ENCODE peak calls at places on chromosomes 11 and 22, in four cellular contexts. K is A549, E is IMR-90, B is K562. H is an unnamed sample.
A peak's percentile ranks its signal among the peaks of the same experiment; 100 is the strongest.

GRCh38 chr11:65433657-65434056 is 11.1 kb downstream of the NEAT1 start:
- DNase-seq in K (no peak), E (peak; percentile 16), B (no peak), H (no peak)

GRCh38 chr11:73152861-73153483 is 10.9 kb upstream of the FCHSD2 start:
- DNase-seq in K (no peak), E (no peak), B (no peak), H (no peak)

GRCh38 chr22:26903030-26903856 is 245.9 kb downstream of the MIAT start:
- DNase-seq in K (no peak), E (no peak), B (no peak), H (no peak)

GRCh38 chr11:71449596-71449995 is 1.4 kb upstream of the DHCR7 start:
- DNase-seq in K (no peak), E (no peak), B (peak; percentile 56), H (no peak)

GRCh38 chr11:122556605-122557004 is 98.9 kb upstream of the UBASH3B start:
- DNase-seq in K (no peak), E (no peak), B (no peak), H (no peak)

GRCh38 chr11:70532728-70533127 is 134.4 kb downstream of the CTTN start:
- DNase-seq in K (no peak), E (peak; percentile 28), B (no peak), H (no peak)

GRCh38 chr11:131748146-131749050 is 378.0 kb downstream of the NTM start:
- DNase-seq in K (peak; percentile 13), E (peak; percentile 79), B (peak; percentile 46), H (no peak)

GRCh38 chr11:1126935-1127663 is 30.7 kb upstream of the MUC5AC start:
- DNase-seq in K (no peak), E (no peak), B (no peak), H (no peak)

GRCh38 chr22:41920271-41920976 is 5.5 kb upstream of the SHISA8 start:
- DNase-seq in K (no peak), E (no peak), B (no peak), H (no peak)

GRCh38 chr11:118918128-118918685 is 7.5 kb downstream of the BCL9L start:
- DNase-seq in K (no peak), E (peak; percentile 91), B (peak; percentile 85), H (no peak)

GRCh38 chr22:32502346-32502745 is 27.7 kb downstream of the FBXO7 start:
- DNase-seq in K (no peak), E (no peak), B (no peak), H (no peak)

GRCh38 chr11:126190792-126191191 is 20.7 kb downstream of the RPUSD4 start:
- DNase-seq in K (no peak), E (no peak), B (no peak), H (no peak)

GRCh38 chr11:69075421-69076128 is 26.8 kb downstream of the TPCN2 start:
- DNase-seq in K (no peak), E (peak; percentile 99), B (peak; percentile 61), H (no peak)

GRCh38 chr22:31748490-31748889 is 1.4 kb downstream of the PRR14L start:
- DNase-seq in K (no peak), E (no peak), B (no peak), H (no peak)

GRCh38 chr11:47992959-47993820 is 12.8 kb downstream of the PTPRJ start:
- DNase-seq in K (peak; percentile 72), E (peak; percentile 89), B (peak; percentile 90), H (no peak)

GRCh38 chr11:46658259-46658658 is 40.9 kb downstream of the ATG13 start:
- DNase-seq in K (no peak), E (peak; percentile 81), B (no peak), H (no peak)

GRCh38 chr22:37601540-37602442 is 6.8 kb upstream of the GGA1 start:
- DNase-seq in K (no peak), E (peak; percentile 33), B (peak; percentile 81), H (peak; percentile 66)

DNA sequence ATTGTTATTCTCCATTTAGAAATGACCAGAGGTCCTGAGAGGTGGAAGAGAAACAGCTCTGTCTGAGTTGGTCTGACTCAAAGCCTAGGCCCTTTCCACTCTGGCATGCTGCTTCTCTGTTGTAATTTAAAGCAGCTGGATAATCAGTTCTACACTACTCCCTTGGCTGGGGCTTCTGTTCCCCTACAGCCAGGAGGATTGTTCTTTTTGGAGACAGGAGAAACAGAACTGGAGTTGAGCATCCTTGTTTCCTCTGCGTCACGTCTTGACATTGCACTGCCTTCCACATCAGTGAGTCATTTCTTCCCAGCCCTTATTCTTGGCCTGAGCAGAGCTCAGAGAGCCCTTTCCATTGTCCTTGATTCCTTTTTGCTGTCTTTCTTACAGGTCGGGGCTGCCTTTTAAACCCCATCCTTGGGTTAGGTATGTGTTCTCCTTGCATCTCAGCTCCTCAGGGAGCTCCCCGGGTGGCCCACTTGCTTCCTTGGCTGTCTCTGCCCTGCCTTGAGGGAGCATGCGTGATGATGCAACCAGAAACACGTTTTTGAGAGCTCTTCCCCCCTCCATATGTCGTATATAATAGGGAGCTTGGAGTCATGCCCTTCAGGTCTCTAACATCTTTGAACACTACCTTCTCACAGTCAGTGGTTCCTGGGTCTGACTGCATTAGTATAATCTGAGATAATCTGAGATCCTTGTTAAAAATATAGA is 35.7 kb downstream of the CYB5R2 start:
- DNase-seq in K (no peak), E (peak; percentile 65), B (no peak), H (no peak)
- TF ChIP-seq USF2 in K (no peak), E (no peak), B (no peak), H (no peak)

GRCh38 chr11:10317776-10318526 is 13.1 kb downstream of the ADM start:
- DNase-seq in K (no peak), E (no peak), B (no peak), H (no peak)
- TF ChIP-seq USF2 in K (no peak), E (no peak), B (no peak), H (no peak)

GRCh38 chr11:11463397-11463796 is 110.3 kb upstream of the CSNK2A3 start:
- DNase-seq in K (no peak), E (no peak), B (no peak), H (no peak)

GRCh38 chr11:11468919-11469318 is 115.9 kb upstream of the CSNK2A3 start:
- DNase-seq in K (no peak), E (peak; percentile 62), B (no peak), H (no peak)

GRCh38 chr11:11464555-11464954 is 111.5 kb upstream of the CSNK2A3 start:
- DNase-seq in K (no peak), E (peak; percentile 34), B (no peak), H (no peak)

GRCh38 chr11:11467278-11467677 is 114.2 kb upstream of the CSNK2A3 start:
- DNase-seq in K (no peak), E (no peak), B (no peak), H (no peak)

DNA sequence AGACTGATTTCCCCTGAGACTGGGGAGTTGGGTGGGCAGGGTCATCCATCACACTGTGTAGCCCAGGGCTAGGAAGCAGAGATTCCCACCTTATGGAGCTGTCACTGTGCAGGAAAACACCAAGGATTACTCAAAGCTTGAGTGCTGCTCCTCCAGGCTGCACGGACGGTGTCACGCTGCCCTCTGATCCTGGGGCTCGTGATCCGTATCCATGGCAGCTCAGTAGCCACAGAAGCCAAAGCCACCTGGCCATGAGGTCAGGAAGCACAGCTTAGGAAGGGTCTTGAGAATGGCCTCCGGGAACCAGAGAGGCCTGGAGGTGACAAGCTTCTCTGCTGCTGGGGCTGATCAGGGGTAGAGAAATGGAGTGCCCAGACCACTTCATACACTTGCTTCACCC is 112.2 kb upstream of the CSNK2A3 start:
- DNase-seq in K (no peak), E (no peak), B (no peak), H (no peak)
- TF ChIP-seq USF2 in K (no peak), E (no peak), B (no peak), H (no peak)

GRCh38 chr22:30078320-30079311 is 1.6 kb upstream of the HORMAD2 start:
- DNase-seq in K (no peak), E (no peak), B (no peak), H (no peak)
- TF ChIP-seq USF2 in K (no peak), E (no peak), B (no peak), H (no peak)

GRCh38 chr11:14414470-14415461 is 55.8 kb upstream of the RRAS2 start:
- DNase-seq in K (no peak), E (peak; percentile 55), B (peak; percentile 71), H (no peak)

GRCh38 chr11:14411818-14412217 is 52.8 kb upstream of the RRAS2 start:
- DNase-seq in K (no peak), E (peak; percentile 89), B (no peak), H (no peak)

GRCh38 chr11:14413307-14414072 is 54.5 kb upstream of the RRAS2 start:
- DNase-seq in K (no peak), E (peak; percentile 58), B (peak; percentile 64), H (peak; percentile 70)

GRCh38 chr11:14408612-14409011 is 49.6 kb upstream of the RRAS2 start:
- DNase-seq in K (no peak), E (no peak), B (no peak), H (no peak)

GRCh38 chr11:14409891-14410290 is 50.9 kb upstream of the RRAS2 start:
- DNase-seq in K (no peak), E (no peak), B (no peak), H (no peak)
- TF ChIP-seq USF2 in K (no peak), E (no peak), B (no peak), H (no peak)

DNA sequence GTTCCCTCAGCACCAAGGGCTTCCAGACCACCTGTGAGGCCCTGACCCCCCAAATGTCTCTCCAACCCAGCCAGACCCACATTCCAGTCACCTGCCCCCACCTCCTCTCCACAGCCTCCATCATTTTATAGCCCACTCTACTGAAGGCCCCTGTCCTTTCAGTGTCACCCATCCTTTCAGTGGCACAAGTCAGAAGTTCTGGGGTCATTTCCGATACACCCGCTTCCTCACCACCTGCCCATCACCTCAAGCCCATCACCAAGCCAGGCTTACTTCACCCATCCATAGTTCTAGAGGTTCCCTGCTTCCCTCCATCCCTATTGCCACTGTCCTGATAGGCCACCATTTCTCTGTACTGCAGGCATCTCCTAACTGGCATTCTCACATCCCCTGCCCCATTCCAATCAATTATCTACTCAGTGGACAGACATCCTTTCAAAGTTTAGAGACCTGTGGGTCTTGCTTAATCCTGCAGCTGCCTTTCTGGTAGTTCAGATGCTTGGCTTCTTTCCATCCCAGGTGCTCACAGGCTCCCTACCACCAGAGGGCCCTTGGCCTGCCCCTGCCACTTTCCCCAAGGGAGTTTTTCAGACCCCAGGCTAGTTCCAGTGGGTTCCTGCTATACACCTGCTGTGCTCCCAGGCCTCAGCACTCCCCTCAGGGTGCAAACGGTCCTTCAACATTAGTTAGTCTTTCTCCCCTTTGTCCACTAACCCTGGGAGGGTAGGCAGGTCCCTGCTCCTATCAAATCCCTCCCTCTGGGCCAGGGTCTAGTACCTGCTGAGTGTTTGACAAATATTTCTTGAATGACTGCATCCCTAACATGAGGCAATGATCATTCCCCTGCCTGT is 7.6 kb downstream of the KCNQ1OT1 start:
- DNase-seq in K (no peak), E (no peak), B (no peak), H (no peak)
- TF ChIP-seq USF2 in K (no peak), E (no peak), B (no peak), H (no peak)

GRCh38 chr11:113555071-113555739 is 80.0 kb upstream of the DRD2 start:
- DNase-seq in K (no peak), E (no peak), B (peak; percentile 78), H (no peak)

GRCh38 chr11:113554531-113554930 is 79.3 kb upstream of the DRD2 start:
- DNase-seq in K (no peak), E (no peak), B (peak; percentile 28), H (no peak)

GRCh38 chr11:113553905-113554304 is 78.7 kb upstream of the DRD2 start:
- DNase-seq in K (no peak), E (no peak), B (peak; percentile 55), H (no peak)

GRCh38 chr11:113557926-113558325 is 82.7 kb upstream of the DRD2 start:
- DNase-seq in K (no peak), E (no peak), B (no peak), H (no peak)

GRCh38 chr11:113556036-113556435 is 80.8 kb upstream of the DRD2 start:
- DNase-seq in K (no peak), E (no peak), B (no peak), H (no peak)
- TF ChIP-seq USF2 in K (no peak), E (no peak), B (no peak), H (no peak)